ENCODE peak calls at places on chromosomes 2 and 18, in eight cellular contexts. P is pancreas, K is body of pancreas, V is hepatocyte, A is esophagus squamous epithelium, M is fibroblast of pulmonary artery, Y is cardiac fibroblast, D is lower leg skin. B is an unnamed sample.

GRCh38 chr18:59140287-59140885 is 702 bp downstream of the SEC11C start:
- DNase-seq in P (peak; percentile 26), K (peak; percentile 35), V (peak; percentile 69), A (no peak), M (peak; percentile 45), Y (peak; percentile 42), D (no peak), B (peak; percentile 23)

GRCh38 chr2:208568203-208568602 is 161.6 kb downstream of the PTH2R start:
- DNase-seq in P (no peak), K (no peak), V (no peak), A (no peak), M (no peak), Y (no peak), D (no peak), B (no peak)

GRCh38 chr2:240355001-240355891 is 80.2 kb upstream of the GPC1 start:
- DNase-seq in P (no peak), K (no peak), V (no peak), A (no peak), M (peak; percentile 49), Y (peak; percentile 68), D (no peak), B (no peak)

GRCh38 chr2:197191177-197191947 is 119.2 kb downstream of the ANKRD44 start:
- DNase-seq in P (no peak), K (no peak), V (peak; percentile 70), A (no peak), M (peak; percentile 62), Y (peak; percentile 63), D (no peak), B (no peak)

GRCh38 chr2:231670892-231671616 is 37.3 kb upstream of the PTMA start:
- DNase-seq in P (no peak), K (no peak), V (peak; percentile 55), A (no peak), M (peak; percentile 35), Y (no peak), D (no peak), B (no peak)

GRCh38 chr2:45675130-45675812 is 23.8 kb downstream of the PRKCE start:
- DNase-seq in P (peak; percentile 85), K (peak; percentile 72), V (peak; percentile 52), A (no peak), M (peak; percentile 30), Y (peak; percentile 62), D (no peak), B (no peak)

GRCh38 chr2:160022162-160022561 is 40.3 kb downstream of the PLA2R1 start:
- DNase-seq in P (no peak), K (no peak), V (no peak), A (no peak), M (no peak), Y (no peak), D (no peak), B (no peak)

GRCh38 chr18:48923746-48924580 is 26.8 kb downstream of the SMAD7 start:
- DNase-seq in P (no peak), K (no peak), V (peak; percentile 76), A (no peak), M (peak; percentile 56), Y (peak; percentile 50), D (no peak), B (no peak)

GRCh38 chr2:120436885-120437603 is 91.1 kb downstream of the INHBB start:
- DNase-seq in P (peak; percentile 24), K (peak; percentile 44), V (peak; percentile 67), A (no peak), M (peak; percentile 25), Y (peak; percentile 16), D (peak; percentile 90), B (no peak)

GRCh38 chr2:209458018-209458979 is 34.5 kb downstream of the MAP2 start:
- DNase-seq in P (no peak), K (no peak), V (no peak), A (no peak), M (no peak), Y (peak; percentile 17), D (no peak), B (no peak)

GRCh38 chr2:239465017-239466001 is 64.5 kb upstream of the HDAC4 start:
- DNase-seq in P (peak; percentile 57), K (peak; percentile 23), V (no peak), A (peak; percentile 15), M (no peak), Y (peak; percentile 13), D (peak; percentile 95), B (peak; percentile 5)

GRCh38 chr2:160651416-160652200 is 158.0 kb upstream of the RBMS1 start:
- DNase-seq in P (no peak), K (no peak), V (no peak), A (no peak), M (peak; percentile 62), Y (peak; percentile 60), D (no peak), B (no peak)

GRCh38 chr18:36255072-36255708 is 42.3 kb upstream of the FHOD3 start:
- DNase-seq in P (no peak), K (no peak), V (no peak), A (no peak), M (no peak), Y (no peak), D (no peak), B (no peak)

GRCh38 chr2:119367472-119368099 is 809 bp downstream of the DBI start:
- DNase-seq in P (peak; percentile 43), K (peak; percentile 60), V (peak; percentile 76), A (no peak), M (peak; percentile 11), Y (peak; percentile 12), D (peak; percentile 91), B (no peak)

GRCh38 chr2:875687-876615 is 74.7 kb upstream of the SNTG2 start:
- DNase-seq in P (no peak), K (no peak), V (no peak), A (no peak), M (no peak), Y (no peak), D (peak; percentile 73), B (no peak)

GRCh38 chr2:54945401-54946219 is 104.6 kb downstream of the RTN4 start:
- DNase-seq in P (peak; percentile 11), K (peak; percentile 35), V (no peak), A (no peak), M (peak; percentile 63), Y (peak; percentile 86), D (peak; percentile 96), B (no peak)

GRCh38 chr18:30920757-30921156 is 121.8 kb downstream of the DSC3 start:
- DNase-seq in P (no peak), K (no peak), V (no peak), A (no peak), M (no peak), Y (no peak), D (no peak), B (peak; percentile 10)

GRCh38 chr2:121697108-121697631 is 39.5 kb downstream of the NIFK start:
- DNase-seq in P (no peak), K (no peak), V (no peak), A (no peak), M (no peak), Y (no peak), D (no peak), B (no peak)

GRCh38 chr2:235026137-235026536 is 74.3 kb downstream of the SH3BP4 start:
- DNase-seq in P (peak; percentile 73), K (peak; percentile 72), V (peak; percentile 38), A (no peak), M (peak; percentile 84), Y (peak; percentile 76), D (no peak), B (peak; percentile 84)

GRCh38 chr18:23188391-23188790 is 53.1 kb downstream of the CABLES1 start:
- DNase-seq in P (no peak), K (no peak), V (no peak), A (no peak), M (no peak), Y (no peak), D (no peak), B (no peak)

DNA sequence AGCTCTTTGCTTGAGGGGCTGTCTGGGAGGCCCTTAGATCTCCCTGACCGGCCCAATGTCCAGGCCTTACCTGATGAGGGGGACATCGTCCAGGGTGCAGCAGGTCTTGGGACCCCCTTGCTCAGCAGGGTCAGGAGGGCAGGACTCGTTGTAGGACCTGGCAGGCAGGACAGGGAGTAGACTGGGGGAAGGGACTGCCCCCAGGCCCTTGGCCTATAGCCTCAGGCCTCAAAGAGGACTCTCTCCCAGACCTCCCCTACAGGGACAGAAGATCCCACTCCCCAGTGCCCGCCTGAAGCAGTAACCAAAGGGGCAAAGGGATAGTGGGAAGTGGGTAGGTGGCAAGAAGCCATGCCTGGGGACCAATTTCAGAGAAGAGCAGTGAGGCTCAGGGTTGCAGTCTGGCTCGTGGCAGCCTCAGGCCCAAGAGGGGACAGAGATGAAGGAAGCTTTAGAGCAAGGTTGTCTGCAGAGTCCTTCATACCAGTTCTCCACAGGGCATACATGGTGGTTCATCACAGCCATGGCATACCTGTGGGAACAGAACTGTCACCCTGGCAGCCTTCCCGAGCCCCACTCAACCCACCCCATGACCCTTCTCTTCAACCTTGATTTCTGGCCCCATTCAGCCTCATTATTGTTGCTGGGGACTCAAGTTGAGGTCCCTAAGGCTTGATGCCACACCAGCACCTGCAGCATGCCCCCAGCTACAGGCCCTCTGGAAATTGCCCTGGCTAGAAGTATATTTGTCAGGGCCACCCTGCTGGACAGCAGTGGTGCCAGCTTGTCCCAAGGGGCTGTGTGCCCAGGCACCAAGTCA is 1.3 kb downstream of the TMEM150A start:
- DNase-seq in P (no peak), K (no peak), V (no peak), A (no peak), M (no peak), Y (no peak), D (peak; percentile 81), B (no peak)
- H3K4me3 ChIP-seq in P (peak overlapping the region; percentile 95), K (peak overlapping the region; percentile 87), V (peak overlapping the region; percentile 78), A (peak overlapping the region; percentile 60), M (peak overlapping the region; percentile 95), Y (peak overlapping the region; percentile 82), D (peak overlapping the region; percentile 52), B (peak overlapping the region; percentile 61)

GRCh38 chr2:179240481-179241451 is 23.9 kb downstream of the SESTD1 start:
- DNase-seq in P (no peak), K (no peak), V (no peak), A (no peak), M (no peak), Y (no peak), D (no peak), B (no peak)
- TF ChIP-seq CTCF in P (no peak), K (no peak), V (peak; percentile 18), A (no peak), M (peak; percentile 8), Y (peak; percentile 14), D (no peak), B (peak; percentile 29)

GRCh38 chr18:46336278-46337205 is 232.4 kb downstream of the HAUS1 start:
- DNase-seq in P (no peak), K (no peak), V (no peak), A (no peak), M (no peak), Y (peak; percentile 14), D (no peak), B (no peak)
- H3K4me3 ChIP-seq in P (no peak overlapping the region), K (no peak overlapping the region), V (no peak overlapping the region), A (no peak overlapping the region), M (no peak overlapping the region), Y (no peak overlapping the region), D (no peak overlapping the region), B (no peak overlapping the region)

DNA sequence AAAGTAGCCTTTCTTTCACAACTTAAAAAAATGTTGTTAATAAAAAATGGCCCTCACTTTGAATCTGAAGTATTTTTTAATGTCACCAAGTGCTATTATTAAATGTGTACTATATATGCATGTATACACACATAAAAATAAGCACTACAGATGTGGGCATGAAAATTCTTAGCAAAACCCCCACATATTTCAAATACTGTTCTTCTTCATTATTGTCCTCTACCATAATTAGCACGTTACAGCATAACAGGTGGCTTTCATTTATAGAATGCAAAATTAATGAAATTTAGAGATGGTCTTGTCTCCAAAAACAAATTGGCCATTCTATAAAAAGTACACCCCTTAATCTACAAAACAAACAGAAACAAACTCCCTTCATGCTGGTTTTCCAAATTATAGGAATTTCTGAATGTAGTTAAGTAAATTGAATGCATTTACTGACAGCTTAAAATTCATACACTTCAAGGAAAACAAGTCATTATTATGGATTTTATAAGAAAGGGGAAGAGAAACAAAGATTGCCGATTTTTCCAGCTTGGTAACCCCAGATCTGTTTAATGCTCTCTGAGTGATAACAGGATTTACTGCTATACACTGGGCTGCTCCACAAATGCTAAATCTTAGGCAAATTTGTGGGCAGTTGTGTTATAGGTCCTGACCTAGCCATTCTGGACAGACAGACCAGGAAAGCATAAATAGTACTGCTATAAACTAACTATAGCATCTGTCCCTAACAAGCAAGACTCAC is 67.2 kb downstream of the SPRED2 start:
- DNase-seq in P (no peak), K (no peak), V (no peak), A (no peak), M (no peak), Y (no peak), D (no peak), B (no peak)
- TF ChIP-seq CTCF in P (no peak), K (no peak), V (no peak), A (no peak), M (no peak), Y (no peak), D (no peak), B (no peak)